ENCODE peak calls at places on chromosomes 1 and 21, in eight cellular contexts. P is breast epithelium, C is GM06990, W is neural progenitor cell, Y is esophagus squamous epithelium, L is astrocyte, H is mesenchymal stem cell, F is left ventricle myocardium inferior. Z is an unnamed sample. For H3K36me3, the result is how much of the 10 kb centered on the place peaks cover.

GRCh38 chr1:21935393-21935804 is 1.7 kb downstream of the HSPG2 start:
- DNase-seq in P (no peak), C (no peak), W (no peak), Y (no peak), L (peak), H (peak), F (no peak), Z (no peak)

GRCh38 chr1:223207293-223208066 is 64.4 kb upstream of the TLR5 start:
- DNase-seq in P (no peak), C (no peak), W (no peak), Y (no peak), L (peak), H (peak), F (no peak), Z (no peak)

GRCh38 chr21:42818328-42818749 is 61.0 kb downstream of the WDR4 start:
- DNase-seq in P (peak), C (no peak), W (peak), Y (no peak), L (peak), H (peak), F (peak), Z (peak)

GRCh38 chr21:34707876-34708325 is 39.1 kb downstream of the CLIC6 start:
- DNase-seq in P (no peak), C (peak), W (no peak), Y (no peak), L (no peak), H (no peak), F (no peak), Z (no peak)

GRCh38 chr1:82160036-82160435 is 359.3 kb downstream of the ADGRL2 start:
- DNase-seq in P (no peak), C (no peak), W (no peak), Y (no peak), L (peak), H (peak), F (no peak), Z (no peak)

GRCh38 chr1:156135930-156136871 is 17.2 kb upstream of the SEMA4A start:
- DNase-seq in P (no peak), C (no peak), W (no peak), Y (no peak), L (no peak), H (no peak), F (no peak), Z (no peak)

GRCh38 chr1:161260939-161261858 is 2.7 kb downstream of the PCP4L1 start:
- DNase-seq in P (no peak), C (peak), W (peak), Y (no peak), L (no peak), H (no peak), F (no peak), Z (no peak)

GRCh38 chr1:227753999-227754764 is 18.9 kb downstream of the SNAP47 start:
- DNase-seq in P (no peak), C (no peak), W (no peak), Y (no peak), L (peak), H (no peak), F (peak), Z (peak)

GRCh38 chr1:35049116-35049515 is 17.4 kb upstream of the ZMYM6 start:
- DNase-seq in P (no peak), C (no peak), W (no peak), Y (no peak), L (peak), H (peak), F (no peak), Z (no peak)

GRCh38 chr1:35371506-35371905 is 103.0 kb downstream of the ZMYM4 start:
- DNase-seq in P (no peak), C (no peak), W (no peak), Y (no peak), L (no peak), H (peak), F (no peak), Z (no peak)

GRCh38 chr1:150109567-150109966 is 40.1 kb upstream of the PLEKHO1 start:
- DNase-seq in P (no peak), C (no peak), W (no peak), Y (no peak), L (no peak), H (no peak), F (no peak), Z (no peak)

GRCh38 chr1:220826729-220827128 is 40.0 kb downstream of the MTARC1 start:
- DNase-seq in P (no peak), C (no peak), W (no peak), Y (no peak), L (no peak), H (no peak), F (no peak), Z (no peak)

GRCh38 chr1:201760516-201760915 is 68.4 kb upstream of the IPO9 start:
- DNase-seq in P (no peak), C (no peak), W (peak), Y (no peak), L (peak), H (peak), F (no peak), Z (no peak)

GRCh38 chr1:29506678-29507225 is 270.4 kb downstream of the PTPRU start:
- DNase-seq in P (no peak), C (no peak), W (no peak), Y (no peak), L (no peak), H (no peak), F (no peak), Z (no peak)

GRCh38 chr21:44996501-44996921 is 56.7 kb downstream of the SLX9 start:
- DNase-seq in P (no peak), C (no peak), W (no peak), Y (no peak), L (no peak), H (no peak), F (no peak), Z (no peak)

GRCh38 chr1:2230781-2231666 is 2.9 kb downstream of the SKI start:
- DNase-seq in P (no peak), C (no peak), W (no peak), Y (no peak), L (no peak), H (peak), F (no peak), Z (no peak)

GRCh38 chr1:226489718-226490440 is 58.7 kb upstream of the STUM start:
- DNase-seq in P (no peak), C (no peak), W (no peak), Y (no peak), L (no peak), H (no peak), F (no peak), Z (no peak)

GRCh38 chr1:83104558-83104957 is 894.4 kb downstream of the TTLL7 start:
- DNase-seq in P (no peak), C (no peak), W (no peak), Y (no peak), L (no peak), H (no peak), F (no peak), Z (no peak)

GRCh38 chr1:110068646-110069301 is 1.7 kb downstream of the ALX3 start:
- DNase-seq in P (no peak), C (no peak), W (peak), Y (no peak), L (no peak), H (peak), F (no peak), Z (no peak)

GRCh38 chr1:6129313-6129712 is 50.8 kb downstream of the CHD5 start:
- DNase-seq in P (no peak), C (no peak), W (no peak), Y (no peak), L (no peak), H (no peak), F (no peak), Z (no peak)

GRCh38 chr1:116534014-116534739 is 36.6 kb downstream of the CD58 start:
- DNase-seq in P (no peak), C (no peak), W (no peak), Y (no peak), L (no peak), H (no peak), F (no peak), Z (no peak)

GRCh38 chr1:225835752-225836151 is 25.8 kb downstream of the EPHX1 start:
- DNase-seq in P (no peak), C (no peak), W (no peak), Y (no peak), L (no peak), H (no peak), F (peak), Z (peak)

DNA sequence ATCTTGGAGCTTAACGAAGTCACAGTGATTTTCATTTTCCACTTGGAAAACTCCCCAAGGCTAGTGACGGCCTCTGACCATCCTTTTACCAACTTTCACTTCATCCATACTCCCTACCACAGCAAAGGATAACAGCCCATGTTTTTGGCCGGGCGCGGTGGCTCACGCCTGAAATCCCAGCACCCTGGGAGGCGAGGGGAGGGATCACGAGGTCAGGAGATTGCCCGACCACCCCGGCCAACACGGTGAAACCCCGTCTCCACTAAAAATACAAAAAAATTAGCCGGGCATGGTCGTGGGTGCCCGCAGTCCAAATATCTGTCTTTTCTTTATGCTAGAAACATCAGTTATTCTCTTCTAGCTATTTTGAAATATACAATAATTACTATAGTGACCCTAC is 7.3 kb downstream of the ASPM start:
- DNase-seq in P (no peak), C (no peak), W (no peak), Y (no peak), L (no peak), H (no peak), F (no peak), Z (no peak)
- H3K36me3 ChIP-seq in P (under half), C (under half), W (under half), Y (under half), L (under half), H (under half), F (under half), Z (under half)

GRCh38 chr1:28269529-28269928 is 10.2 kb downstream of the SESN2 start:
- DNase-seq in P (no peak), C (no peak), W (no peak), Y (no peak), L (no peak), H (no peak), F (no peak), Z (no peak)
- H3K36me3 ChIP-seq in P (under half), C (under half), W (under half), Y (half or more), L (under half), H (half or more), F (under half), Z (under half)

DNA sequence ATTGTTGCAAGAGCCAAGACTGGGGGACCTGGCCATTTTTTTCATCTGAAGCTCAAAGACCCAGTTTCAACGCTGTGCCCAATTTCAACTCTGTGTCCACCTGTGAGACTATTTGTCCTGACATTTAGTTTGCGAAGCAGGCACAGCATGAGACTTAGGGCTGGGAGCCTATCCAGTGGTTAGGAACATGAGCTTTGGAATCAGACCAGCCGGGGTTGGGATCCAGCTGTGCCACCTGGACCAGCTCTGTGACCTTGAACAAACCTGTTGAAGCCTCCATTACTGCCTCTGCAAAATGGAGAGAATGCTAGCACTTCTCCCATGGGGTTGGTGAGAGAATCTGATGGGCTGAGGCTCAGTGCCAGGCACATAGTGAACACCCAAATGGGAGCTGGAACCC is 206.1 kb upstream of the TMEM51 start:
- DNase-seq in P (no peak), C (no peak), W (no peak), Y (no peak), L (no peak), H (no peak), F (no peak), Z (no peak)
- H3K36me3 ChIP-seq in P (under half), C (under half), W (under half), Y (under half), L (under half), H (under half), F (under half), Z (under half)

GRCh38 chr1:23066075-23066474 is 46.8 kb downstream of the KDM1A start:
- DNase-seq in P (no peak), C (no peak), W (no peak), Y (no peak), L (no peak), H (no peak), F (no peak), Z (no peak)

GRCh38 chr1:23057301-23057700 is 38.0 kb downstream of the KDM1A start:
- DNase-seq in P (no peak), C (no peak), W (no peak), Y (no peak), L (peak), H (no peak), F (no peak), Z (no peak)

GRCh38 chr1:23065385-23065784 is 46.1 kb downstream of the KDM1A start:
- DNase-seq in P (no peak), C (no peak), W (no peak), Y (no peak), L (no peak), H (no peak), F (no peak), Z (no peak)

DNA sequence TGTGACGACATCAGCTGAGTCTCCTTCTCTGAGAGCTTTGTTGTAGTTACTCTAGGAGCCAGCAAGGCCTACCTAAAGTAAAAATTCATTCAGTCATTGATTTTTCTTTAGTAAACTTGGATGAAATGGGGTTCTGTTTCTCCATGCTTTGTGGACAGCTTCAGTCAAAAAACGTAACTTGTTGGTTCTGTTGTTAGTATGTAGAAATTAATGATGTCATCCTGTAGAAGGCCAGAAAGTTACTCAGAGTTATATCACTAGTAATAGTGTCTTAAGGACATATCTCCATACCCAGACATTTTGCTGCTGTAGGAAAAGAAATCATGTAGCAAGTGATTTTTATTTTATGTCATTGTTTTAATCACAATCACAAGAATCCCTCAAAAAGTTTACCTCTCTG is 43.0 kb downstream of the KDM1A start:
- DNase-seq in P (no peak), C (no peak), W (no peak), Y (no peak), L (no peak), H (no peak), F (no peak), Z (no peak)
- H3K36me3 ChIP-seq in P (under half), C (under half), W (under half), Y (half or more), L (half or more), H (half or more), F (half or more), Z (under half)

Z was measured in heart right ventricle.